ENCODE peak calls at places on chromosomes 2 and 18, in seven cellular contexts. B is ELF-1, R is germinal center, U is NCI-H1417, Y is progenitor cell of endocrine pancreas, G is GM13976, I is brain microvascular endothelial cell. Q is an unnamed sample.

GRCh38 chr2:21175895-21176646 is 52.3 kb downstream of the TDRD15 start:
- DNase-seq in B (no peak), I (no peak), R (no peak), Y (no peak), G (no peak), U (peak), Q (no peak)

GRCh38 chr18:46452820-46453219 is 204.2 kb downstream of the LOXHD1 start:
- DNase-seq in Y (no peak), U (no peak), B (no peak), I (no peak), G (no peak), R (no peak), Q (no peak)

GRCh38 chr2:104793971-104794370 is 59.9 kb upstream of the POU3F3 start:
- DNase-seq in I (peak), R (no peak), Y (no peak), B (no peak), G (no peak), U (no peak), Q (no peak)

GRCh38 chr2:162787616-162788015 is 51.0 kb downstream of the KCNH7 start:
- DNase-seq in I (no peak), U (no peak), G (no peak), B (no peak), Y (no peak), R (no peak), Q (no peak)

GRCh38 chr2:138321458-138321857 is 180.1 kb upstream of the SPOPL start:
- DNase-seq in B (no peak), I (no peak), U (peak), G (no peak), Y (no peak), R (no peak), Q (no peak)

GRCh38 chr2:46955764-46956163 is 40.2 kb upstream of the MCFD2 start:
- DNase-seq in R (no peak), B (no peak), I (no peak), G (no peak), Y (no peak), U (no peak), Q (no peak)

GRCh38 chr2:165471349-165471975 is 2.0 kb downstream of the CSRNP3 start:
- DNase-seq in U (peak), B (no peak), R (no peak), I (no peak), G (no peak), Y (no peak), Q (no peak)

GRCh38 chr2:133200684-133201421 is 367.4 kb downstream of the NCKAP5 start:
- DNase-seq in I (peak), B (no peak), Y (no peak), G (no peak), R (no peak), U (no peak), Q (no peak)

GRCh38 chr2:156242874-156243273 is 89.6 kb downstream of the NR4A2 start:
- DNase-seq in R (no peak), I (no peak), B (no peak), U (no peak), Y (no peak), G (no peak), Q (no peak)

GRCh38 chr18:50855976-50856772 is 22.7 kb upstream of the ME2 start:
- DNase-seq in B (no peak), Y (no peak), R (no peak), U (no peak), I (no peak), G (no peak), Q (no peak)

GRCh38 chr2:108542071-108542470 is 7.8 kb downstream of the LIMS1 start:
- DNase-seq in U (no peak), Y (no peak), I (peak), R (no peak), G (no peak), B (no peak), Q (no peak)

GRCh38 chr2:86297382-86298147 is 39.9 kb downstream of the REEP1 start:
- DNase-seq in I (no peak), G (peak), B (no peak), Y (no peak), R (peak), U (no peak), Q (no peak)